ENCODE peak calls at places on chromosomes 11 and 22, in four cellular contexts. W is lower leg skin; Z is activated CD8-positive, alpha-beta T cell treated with anti-CD3 and anti-CD28 coated beads for 36 hours; N is heart left ventricle. U is an unnamed sample.

GRCh38 chr11:12177739-12178338 is 67.4 kb downstream of the MICAL2 start:
- DNase-seq in N (no peak), W (peak; percentile 7), Z (no peak), U (peak; percentile 62)

GRCh38 chr11:13955971-13956421 is 6.5 kb upstream of the SPON1 start:
- DNase-seq in N (peak; percentile 41), Z (peak; percentile 70), W (no peak), U (peak; percentile 33)

GRCh38 chr11:102493524-102493923 is 37.0 kb downstream of the MMP7 start:
- DNase-seq in W (no peak), N (no peak), Z (no peak), U (no peak)

GRCh38 chr11:79419120-79419519 is 21.7 kb downstream of the TENM4 start:
- DNase-seq in Z (no peak), W (no peak), N (no peak), U (peak; percentile 56)

GRCh38 chr22:20663137-20663828 is 110.6 kb upstream of the SERPIND1 start:
- DNase-seq in Z (no peak), W (no peak), N (no peak), U (no peak)

GRCh38 chr11:70747889-70748288 is 349.6 kb downstream of the CTTN start:
- DNase-seq in Z (no peak), W (no peak), N (no peak), U (no peak)

GRCh38 chr11:70842701-70843100 is 409.7 kb downstream of the SHANK2 start:
- DNase-seq in Z (no peak), W (no peak), N (no peak), U (no peak)

GRCh38 chr11:131692961-131693360 is 322.5 kb downstream of the NTM start:
- DNase-seq in Z (no peak), W (no peak), N (no peak), U (no peak)

GRCh38 chr11:95897731-95898130 is 26.2 kb downstream of the MTMR2 start:
- DNase-seq in N (no peak), W (no peak), Z (no peak), U (peak; percentile 40)

GRCh38 chr11:108766596-108767173 is 101.8 kb downstream of the DDX10 start:
- DNase-seq in Z (no peak), N (no peak), W (no peak), U (no peak)

GRCh38 chr11:57349491-57350274 is 11.5 kb downstream of the P2RX3 start:
- DNase-seq in W (peak; percentile 93), Z (peak; percentile 75), N (peak; percentile 67), U (no peak)

GRCh38 chr22:37967637-37968451 is 14.3 kb downstream of the POLR2F start:
- DNase-seq in W (no peak), Z (no peak), N (no peak), U (no peak)

GRCh38 chr22:20032407-20032991 is 11.6 kb downstream of the TANGO2 start:
- DNase-seq in Z (no peak), N (no peak), W (no peak), U (no peak)

DNA sequence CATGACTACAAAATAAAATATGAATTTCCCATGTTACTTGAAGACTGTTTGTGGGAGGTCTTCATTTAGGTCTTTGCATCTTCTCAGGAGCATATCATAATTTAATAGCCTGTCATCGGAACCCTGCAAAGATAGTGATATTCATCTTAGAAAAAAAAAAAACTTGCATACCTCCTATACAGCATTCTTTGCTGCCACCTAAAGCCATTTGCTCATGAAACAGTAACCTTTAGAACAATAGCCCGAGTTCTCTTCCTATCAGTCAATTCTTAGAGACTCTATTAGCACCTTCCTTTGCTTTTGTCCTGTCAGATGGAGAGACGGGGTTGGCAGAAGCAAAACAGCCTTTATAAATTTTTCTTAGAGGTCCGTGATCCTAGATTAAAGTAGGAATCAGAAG is 75.2 kb downstream of the ARFGAP2 start:
- DNase-seq in N (no peak), W (no peak), Z (no peak), U (no peak)
- TF ChIP-seq CTCF in N (no peak), W (no peak), Z (no peak), U (no peak)

GRCh38 chr22:27409299-27409698 is 392.3 kb downstream of the MN1 start:
- DNase-seq in Z (no peak), W (no peak), N (no peak), U (no peak)
- TF ChIP-seq CTCF in Z (no peak), W (no peak), N (no peak), U (peak; percentile 51)

GRCh38 chr11:33040862-33041453 is 1.6 kb downstream of the TCP11L1 start:
- DNase-seq in W (no peak), N (no peak), Z (peak; percentile 14), U (no peak)

GRCh38 chr11:33040127-33040861 is 922 bp downstream of the TCP11L1 start:
- DNase-seq in W (no peak), Z (peak; percentile 77), N (no peak), U (no peak)

GRCh38 chr11:33043221-33043833 is 4.0 kb downstream of the TCP11L1 start:
- DNase-seq in N (no peak), W (no peak), Z (no peak), U (no peak)

GRCh38 chr11:33034983-33035382 is 4.4 kb upstream of the TCP11L1 start:
- DNase-seq in W (no peak), Z (no peak), N (no peak), U (no peak)

DNA sequence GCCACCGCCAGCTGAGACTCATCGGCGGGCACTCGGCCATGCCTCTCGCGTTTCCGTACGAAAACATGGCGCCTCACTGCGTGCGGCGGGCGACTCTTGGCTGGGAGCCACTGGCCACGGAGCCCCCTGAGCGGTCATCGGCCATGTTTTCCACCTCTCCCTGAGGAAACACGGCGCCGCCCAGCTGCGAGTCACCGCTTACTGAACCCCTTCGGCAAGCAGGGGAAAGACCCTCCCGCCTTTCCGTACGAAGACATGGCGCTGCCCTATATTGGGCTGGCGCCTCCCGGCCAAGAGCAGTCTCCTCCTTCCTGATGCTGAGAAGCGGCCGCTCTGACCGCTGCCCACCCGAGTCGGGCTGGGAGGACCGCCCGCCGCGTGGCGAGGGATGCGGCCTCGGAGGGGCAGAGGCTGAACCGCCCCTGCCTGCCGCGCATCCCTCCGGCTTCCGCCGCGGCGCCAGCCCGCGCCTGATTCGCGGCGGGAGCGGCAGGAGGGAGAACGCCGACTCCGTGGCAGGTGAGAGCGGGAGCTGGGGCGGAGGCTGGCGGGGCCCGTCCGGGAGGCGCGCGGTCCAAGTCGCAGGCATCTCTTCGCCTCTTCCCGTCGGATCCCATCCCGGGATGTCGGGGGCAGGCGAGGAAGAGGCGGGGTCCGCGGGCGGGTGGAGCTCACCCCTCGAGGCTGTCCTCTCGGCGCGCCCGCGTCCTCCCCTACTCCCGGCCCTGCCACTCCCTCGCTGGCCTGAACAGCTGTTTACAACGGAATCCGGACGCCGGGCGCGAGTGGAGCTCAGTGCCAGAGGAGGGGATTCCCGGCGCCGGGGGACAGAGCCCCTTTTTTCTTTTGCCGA is at the start of gene TCP11L1:
- DNase-seq in N (peak; percentile 94), W (peak; percentile 98), Z (peak; percentile 86), U (peak; percentile 89)
- TF ChIP-seq CTCF in N (no peak), W (no peak), Z (no peak), U (peak; percentile 8)

GRCh38 chr11:111846640-111847039 is 24.7 kb downstream of the ALG9 start:
- DNase-seq in Z (no peak), W (no peak), N (no peak), U (peak; percentile 79)

GRCh38 chr11:111843659-111844058 is 27.7 kb downstream of the ALG9 start:
- DNase-seq in W (no peak), Z (no peak), N (no peak), U (no peak)

GRCh38 chr11:111849631-111850030 is 21.8 kb downstream of the ALG9 start:
- DNase-seq in N (no peak), W (no peak), Z (no peak), U (no peak)

GRCh38 chr11:111845256-111846028 is 25.9 kb downstream of the ALG9 start:
- DNase-seq in Z (no peak), W (no peak), N (no peak), U (no peak)

GRCh38 chr11:111846063-111846462 is 25.3 kb downstream of the ALG9 start:
- DNase-seq in W (no peak), Z (no peak), N (no peak), U (peak; percentile 35)
- TF ChIP-seq CTCF in W (no peak), Z (no peak), N (no peak), U (no peak)

GRCh38 chr11:63974259-63975143 is at the start of gene COX8A:
- DNase-seq in N (peak; percentile 99), Z (peak; percentile 99), W (peak; percentile 99), U (peak; percentile 100)
- TF ChIP-seq CTCF in N (no peak), Z (no peak), W (no peak), U (peak; percentile 41)

DNA sequence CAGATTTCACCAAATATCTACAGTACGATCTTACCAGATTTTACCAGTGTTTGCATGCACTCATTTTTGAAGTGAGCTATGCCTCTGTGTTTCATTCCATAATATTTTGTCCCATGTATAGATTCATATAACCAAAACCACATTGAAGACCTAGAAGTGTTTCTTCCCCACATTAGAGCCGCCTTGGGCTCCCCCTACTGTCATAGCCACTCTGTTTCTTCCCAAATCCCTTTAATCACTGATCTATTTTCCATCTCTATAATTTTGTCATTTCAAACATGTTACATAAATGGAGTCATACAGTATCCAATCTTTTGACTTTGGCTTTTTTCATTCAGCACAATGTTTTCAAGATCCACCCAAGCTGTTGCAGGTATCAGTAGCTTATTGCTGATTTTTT is 12.7 kb downstream of the MRGPRX3 start:
- DNase-seq in Z (peak; percentile 5), N (no peak), W (no peak), U (no peak)
- TF ChIP-seq CTCF in Z (no peak), N (peak; percentile 14), W (no peak), U (peak; percentile 28)

U was measured in brain microvascular endothelial cell.